ENCODE peak calls at places on chromosomes 2 and 18, in eight cellular contexts. Z is AG04450; V is HCT116; W is CD4-positive, alpha-beta T cell; K is IMR-90; J is spleen; E is PC-9; F is HL-60. Y is an unnamed sample.
A peak's percentile ranks its signal among the peaks of the same experiment; 100 is the strongest.

GRCh38 chr2:134764164-134764563 is 45.4 kb upstream of the TMEM163 start:
- DNase-seq in Z (no peak), V (no peak), W (no peak), K (no peak), J (no peak), E (no peak), F (no peak), Y (no peak)

GRCh38 chr2:164456599-164456998 is 164.7 kb downstream of the GRB14 start:
- DNase-seq in Z (no peak), V (no peak), W (no peak), K (no peak), J (no peak), E (no peak), F (no peak), Y (no peak)

GRCh38 chr2:165827921-165828276 is 33.9 kb upstream of the GALNT3 start:
- DNase-seq in Z (no peak), V (no peak), W (no peak), K (peak; percentile 27), J (no peak), E (no peak), F (no peak), Y (no peak)

GRCh38 chr2:3278521-3279218 is 98.9 kb downstream of the EIPR1 start:
- DNase-seq in Z (no peak), V (no peak), W (no peak), K (no peak), J (no peak), E (no peak), F (no peak), Y (peak; percentile 11)

GRCh38 chr2:190846746-190847145 is 33.9 kb upstream of the GLS start:
- DNase-seq in Z (no peak), V (no peak), W (no peak), K (no peak), J (no peak), E (peak; percentile 67), F (no peak), Y (no peak)

GRCh38 chr2:234414591-234414990 is 82.3 kb downstream of the ARL4C start:
- DNase-seq in Z (no peak), V (no peak), W (no peak), K (no peak), J (no peak), E (no peak), F (peak; percentile 39), Y (no peak)

GRCh38 chr2:233112261-233113113 is 52.3 kb downstream of the INPP5D start:
- DNase-seq in Z (no peak), V (no peak), W (no peak), K (no peak), J (peak; percentile 6), E (no peak), F (no peak), Y (no peak)

GRCh38 chr18:79400091-79400590 is 4.4 kb downstream of the NFATC1 start:
- DNase-seq in Z (no peak), V (no peak), W (peak; percentile 70), K (no peak), J (peak; percentile 93), E (no peak), F (no peak), Y (peak; percentile 96)

GRCh38 chr2:70767699-70768584 is at the start of gene ADD2:
- DNase-seq in Z (no peak), V (no peak), W (peak; percentile 22), K (peak; percentile 1), J (peak; percentile 78), E (no peak), F (no peak), Y (peak; percentile 87)

GRCh38 chr2:54106631-54107454 is 8.6 kb upstream of the ACYP2 start:
- DNase-seq in Z (no peak), V (peak; percentile 53), W (peak; percentile 31), K (peak; percentile 66), J (no peak), E (peak; percentile 63), F (peak; percentile 12), Y (peak; percentile 71)

GRCh38 chr18:62717059-62717849 is 1.9 kb downstream of the PHLPP1 start:
- DNase-seq in Z (no peak), V (peak; percentile 34), W (peak; percentile 37), K (peak; percentile 71), J (no peak), E (peak; percentile 94), F (peak; percentile 65), Y (peak; percentile 90)

GRCh38 chr2:54579682-54580349 is 123.7 kb downstream of the SPTBN1 start:
- DNase-seq in Z (no peak), V (no peak), W (peak; percentile 46), K (no peak), J (no peak), E (peak; percentile 77), F (no peak), Y (no peak)

GRCh38 chr2:212520340-212520739 is 18.3 kb downstream of the ERBB4 start:
- DNase-seq in Z (no peak), V (peak; percentile 7), W (no peak), K (no peak), J (no peak), E (no peak), F (no peak), Y (no peak)

GRCh38 chr18:75210274-75211001 is at the start of gene TSHZ1:
- DNase-seq in Z (peak; percentile 44), V (peak; percentile 72), W (peak; percentile 42), K (peak; percentile 88), J (no peak), E (peak; percentile 85), F (peak; percentile 81), Y (peak; percentile 99)

GRCh38 chr2:151560289-151560688 is 150.6 kb downstream of the RIF1 start:
- DNase-seq in Z (no peak), V (no peak), W (no peak), K (peak; percentile 33), J (no peak), E (no peak), F (no peak), Y (no peak)

GRCh38 chr2:233435436-233436190 is 81.3 kb downstream of the DGKD start:
- DNase-seq in Z (no peak), V (no peak), W (no peak), K (no peak), J (no peak), E (no peak), F (no peak), Y (no peak)

GRCh38 chr18:62486290-62486964 is 36.4 kb upstream of the ZCCHC2 start:
- DNase-seq in Z (no peak), V (peak; percentile 94), W (no peak), K (peak; percentile 16), J (no peak), E (peak; percentile 96), F (no peak), Y (no peak)

GRCh38 chr2:239400907-239401449 is at the start of gene HDAC4:
- DNase-seq in Z (peak; percentile 98), V (peak; percentile 95), W (peak; percentile 99), K (peak; percentile 98), J (peak; percentile 100), E (peak; percentile 96), F (peak; percentile 96), Y (peak; percentile 100)

GRCh38 chr2:218419630-218420216 is 800 bp downstream of the VIL1 start:
- DNase-seq in Z (no peak), V (no peak), W (no peak), K (no peak), J (no peak), E (no peak), F (no peak), Y (peak; percentile 78)

GRCh38 chr2:120436460-120436739 is 90.5 kb downstream of the INHBB start:
- DNase-seq in Z (no peak), V (no peak), W (no peak), K (no peak), J (peak; percentile 41), E (no peak), F (no peak), Y (no peak)

DNA sequence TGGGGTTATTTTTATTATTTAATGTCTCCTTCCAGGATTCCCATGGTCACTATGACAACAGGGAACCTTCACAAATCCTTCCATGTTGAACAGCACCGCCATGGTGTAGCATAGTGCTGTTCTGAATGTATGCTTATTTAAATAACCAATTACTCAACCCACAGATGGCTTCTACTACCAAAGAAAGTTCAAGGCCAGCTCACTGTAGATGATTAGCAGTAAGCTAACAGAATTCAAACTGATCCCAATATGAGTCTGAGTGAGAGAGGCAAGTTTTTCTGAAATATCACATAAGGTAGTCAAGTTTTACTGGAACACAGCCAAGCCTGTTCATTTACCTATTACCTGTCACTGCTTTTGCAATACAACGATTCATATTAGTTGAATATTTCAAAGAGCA is 51.2 kb downstream of the CLASP1 start:
- DNase-seq in Z (no peak), V (no peak), W (no peak), K (no peak), J (no peak), E (no peak), F (no peak), Y (no peak)
- H3K27ac ChIP-seq in Z (no peak overlapping the region), V (no peak overlapping the region), W (no peak overlapping the region), K (no peak overlapping the region), J (no peak overlapping the region), E (no peak overlapping the region), F (no peak overlapping the region), Y (no peak overlapping the region)

GRCh38 chr2:160039166-160039903 is 23.1 kb downstream of the PLA2R1 start:
- DNase-seq in Z (no peak), V (no peak), W (no peak), K (peak; percentile 45), J (no peak), E (no peak), F (no peak), Y (peak; percentile 73)
- H3K27ac ChIP-seq in Z (no peak overlapping the region), V (no peak overlapping the region), W (no peak overlapping the region), K (no peak overlapping the region), J (no peak overlapping the region), E (no peak overlapping the region), F (no peak overlapping the region), Y (no peak overlapping the region)

DNA sequence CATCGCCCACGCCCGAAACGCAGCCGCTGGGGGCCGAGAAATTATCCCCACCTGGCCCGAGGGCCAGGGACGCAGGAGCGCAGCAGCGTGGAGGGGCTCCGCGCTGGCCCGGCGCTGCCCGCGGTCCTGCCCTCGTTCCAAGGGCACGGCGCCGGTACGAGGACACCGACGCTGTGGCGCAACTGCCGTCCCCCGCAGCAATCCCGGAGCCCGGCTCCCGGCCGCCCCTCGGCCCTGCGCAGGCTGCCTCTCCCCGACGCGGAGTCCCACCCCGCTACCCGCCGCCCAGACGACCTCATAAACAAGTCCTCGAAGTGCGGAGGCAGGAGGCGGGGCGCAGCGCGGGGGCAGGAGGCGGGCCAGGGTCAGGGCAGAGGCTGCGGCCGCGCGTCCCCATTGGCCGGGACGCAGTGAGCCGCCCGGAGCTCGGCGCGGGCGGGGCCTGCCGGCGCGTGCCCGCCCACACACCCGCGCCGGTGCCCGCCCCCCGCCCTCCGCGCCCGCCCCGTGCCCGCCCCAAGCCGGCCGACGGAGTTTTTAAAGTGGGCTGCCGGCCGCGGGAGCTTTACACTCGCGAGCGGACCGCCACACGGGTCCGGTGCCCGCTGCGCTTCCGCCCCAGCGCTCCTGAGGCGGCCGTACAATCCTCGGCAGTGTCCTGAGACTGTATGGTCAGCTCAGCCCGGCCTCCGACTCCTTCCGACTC is at the start of gene EPAS1:
- DNase-seq in Z (peak; percentile 43), V (no peak), W (peak; percentile 71), K (peak; percentile 76), J (peak; percentile 97), E (peak; percentile 83), F (peak; percentile 60), Y (peak; percentile 100)
- H3K27ac ChIP-seq in Z (peak within 1 kb of the TSS; percentile 73), V (peak within 1 kb of the TSS; percentile 74), W (no peak within 1 kb of the TSS), K (peak within 1 kb of the TSS; percentile 82), J (peak within 1 kb of the TSS; percentile 93), E (peak within 1 kb of the TSS; percentile 87), F (no peak within 1 kb of the TSS), Y (peak within 1 kb of the TSS; percentile 83)

DNA sequence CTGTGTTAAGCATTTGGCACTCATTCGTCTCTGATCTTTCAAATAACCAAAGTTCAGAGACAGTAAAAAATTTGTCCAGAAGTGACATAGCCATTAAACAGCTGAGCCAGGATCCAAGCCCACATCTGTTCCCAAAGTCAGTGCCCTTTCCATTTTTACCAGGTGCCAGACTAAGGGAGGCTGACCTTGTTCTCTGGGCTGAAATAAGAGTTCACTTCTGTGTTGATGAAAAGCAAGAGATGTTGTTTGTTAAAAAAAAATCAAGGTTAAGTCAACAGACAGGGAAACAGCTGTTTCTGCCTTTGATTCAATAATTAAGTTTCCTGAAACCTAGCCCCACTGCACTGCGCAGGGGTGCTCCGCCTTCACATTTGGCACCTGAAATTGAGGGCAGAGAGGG is 117.1 kb downstream of the PRKRA start:
- DNase-seq in Z (no peak), V (no peak), W (no peak), K (no peak), J (no peak), E (no peak), F (no peak), Y (no peak)
- H3K27ac ChIP-seq in Z (no peak overlapping the region), V (no peak overlapping the region), W (no peak overlapping the region), K (no peak overlapping the region), J (no peak overlapping the region), E (no peak overlapping the region), F (no peak overlapping the region), Y (no peak overlapping the region)